ENCODE peak calls at places on chromosome 18, in eight cellular contexts. One of them, this sample, is unnamed.

GRCh38 chr18:41323044-41323443 is 632.0 kb upstream of the PIK3C3 start:
- DNase-seq in left colon: no peak
- DNase-seq in GDM1: no peak
- DNase-seq in activated naive CD4-positive, alpha-beta T cell treated with anti-CD3 and anti-CD28 coated beads for 36 hours: no peak
- DNase-seq in left lung: no peak
- DNase-seq in activated CD8-positive, alpha-beta memory T cell treated with anti-CD3 and anti-CD28 coated beads, Interleukin-2, amount 50 U/mL, for 48 hours: no peak
- DNase-seq in endothelial cell of umbilical vein: peak
- DNase-seq in AG08396: no peak
- DNase-seq in this sample: no peak

GRCh38 chr18:45186832-45187231 is 428.4 kb upstream of the SLC14A2 start:
- DNase-seq in activated CD8-positive, alpha-beta memory T cell treated with anti-CD3 and anti-CD28 coated beads, Interleukin-2, amount 50 U/mL, for 48 hours: no peak
- DNase-seq in endothelial cell of umbilical vein: no peak
- DNase-seq in GDM1: no peak
- DNase-seq in AG08396: no peak
- DNase-seq in activated naive CD4-positive, alpha-beta T cell treated with anti-CD3 and anti-CD28 coated beads for 36 hours: no peak
- DNase-seq in left colon: no peak
- DNase-seq in left lung: no peak
- DNase-seq in this sample: no peak

GRCh38 chr18:2538844-2539243 is 32.5 kb downstream of the METTL4 start:
- DNase-seq in activated CD8-positive, alpha-beta memory T cell treated with anti-CD3 and anti-CD28 coated beads, Interleukin-2, amount 50 U/mL, for 48 hours: no peak
- DNase-seq in endothelial cell of umbilical vein: no peak
- DNase-seq in activated naive CD4-positive, alpha-beta T cell treated with anti-CD3 and anti-CD28 coated beads for 36 hours: no peak
- DNase-seq in GDM1: no peak
- DNase-seq in left colon: no peak
- DNase-seq in left lung: no peak
- DNase-seq in AG08396: no peak
- DNase-seq in this sample: no peak

GRCh38 chr18:52237551-52237950 is 102.4 kb upstream of the DCC start:
- DNase-seq in GDM1: no peak
- DNase-seq in AG08396: no peak
- DNase-seq in activated naive CD4-positive, alpha-beta T cell treated with anti-CD3 and anti-CD28 coated beads for 36 hours: no peak
- DNase-seq in activated CD8-positive, alpha-beta memory T cell treated with anti-CD3 and anti-CD28 coated beads, Interleukin-2, amount 50 U/mL, for 48 hours: no peak
- DNase-seq in left colon: no peak
- DNase-seq in left lung: no peak
- DNase-seq in endothelial cell of umbilical vein: no peak
- DNase-seq in this sample: no peak

GRCh38 chr18:35604369-35604768 is 22.8 kb downstream of the GALNT1 start:
- DNase-seq in GDM1: no peak
- DNase-seq in left colon: no peak
- DNase-seq in activated naive CD4-positive, alpha-beta T cell treated with anti-CD3 and anti-CD28 coated beads for 36 hours: no peak
- DNase-seq in AG08396: no peak
- DNase-seq in endothelial cell of umbilical vein: no peak
- DNase-seq in activated CD8-positive, alpha-beta memory T cell treated with anti-CD3 and anti-CD28 coated beads, Interleukin-2, amount 50 U/mL, for 48 hours: no peak
- DNase-seq in left lung: no peak
- DNase-seq in this sample: no peak

GRCh38 chr18:25875574-25875973 is 214.8 kb downstream of the SS18 start:
- DNase-seq in left colon: peak
- DNase-seq in GDM1: no peak
- DNase-seq in activated CD8-positive, alpha-beta memory T cell treated with anti-CD3 and anti-CD28 coated beads, Interleukin-2, amount 50 U/mL, for 48 hours: no peak
- DNase-seq in left lung: no peak
- DNase-seq in activated naive CD4-positive, alpha-beta T cell treated with anti-CD3 and anti-CD28 coated beads for 36 hours: no peak
- DNase-seq in AG08396: no peak
- DNase-seq in endothelial cell of umbilical vein: no peak
- DNase-seq in this sample: no peak

GRCh38 chr18:22219568-22220355 is 50.4 kb downstream of the GATA6 start:
- DNase-seq in endothelial cell of umbilical vein: no peak
- DNase-seq in AG08396: no peak
- DNase-seq in left colon: no peak
- DNase-seq in GDM1: no peak
- DNase-seq in left lung: no peak
- DNase-seq in activated CD8-positive, alpha-beta memory T cell treated with anti-CD3 and anti-CD28 coated beads, Interleukin-2, amount 50 U/mL, for 48 hours: no peak
- DNase-seq in activated naive CD4-positive, alpha-beta T cell treated with anti-CD3 and anti-CD28 coated beads for 36 hours: no peak
- DNase-seq in this sample: no peak

GRCh38 chr18:48819276-48819675 is 131.5 kb downstream of the SMAD7 start:
- DNase-seq in activated CD8-positive, alpha-beta memory T cell treated with anti-CD3 and anti-CD28 coated beads, Interleukin-2, amount 50 U/mL, for 48 hours: peak
- DNase-seq in left colon: peak
- DNase-seq in left lung: no peak
- DNase-seq in GDM1: no peak
- DNase-seq in activated naive CD4-positive, alpha-beta T cell treated with anti-CD3 and anti-CD28 coated beads for 36 hours: no peak
- DNase-seq in AG08396: no peak
- DNase-seq in endothelial cell of umbilical vein: no peak
- DNase-seq in this sample: no peak

GRCh38 chr18:48219429-48220145 is 189.6 kb downstream of the ZBTB7C start:
- DNase-seq in GDM1: no peak
- DNase-seq in AG08396: no peak
- DNase-seq in activated CD8-positive, alpha-beta memory T cell treated with anti-CD3 and anti-CD28 coated beads, Interleukin-2, amount 50 U/mL, for 48 hours: no peak
- DNase-seq in left lung: no peak
- DNase-seq in activated naive CD4-positive, alpha-beta T cell treated with anti-CD3 and anti-CD28 coated beads for 36 hours: no peak
- DNase-seq in left colon: no peak
- DNase-seq in endothelial cell of umbilical vein: no peak
- DNase-seq in this sample: no peak

GRCh38 chr18:9775172-9775571 is 67.1 kb downstream of the RAB31 start:
- DNase-seq in GDM1: no peak
- DNase-seq in AG08396: no peak
- DNase-seq in endothelial cell of umbilical vein: no peak
- DNase-seq in left colon: no peak
- DNase-seq in activated naive CD4-positive, alpha-beta T cell treated with anti-CD3 and anti-CD28 coated beads for 36 hours: no peak
- DNase-seq in left lung: no peak
- DNase-seq in activated CD8-positive, alpha-beta memory T cell treated with anti-CD3 and anti-CD28 coated beads, Interleukin-2, amount 50 U/mL, for 48 hours: no peak
- DNase-seq in this sample: no peak

GRCh38 chr18:34003687-34004086 is 221.0 kb downstream of the NOL4 start:
- DNase-seq in GDM1: no peak
- DNase-seq in endothelial cell of umbilical vein: no peak
- DNase-seq in left colon: no peak
- DNase-seq in AG08396: no peak
- DNase-seq in left lung: no peak
- DNase-seq in activated CD8-positive, alpha-beta memory T cell treated with anti-CD3 and anti-CD28 coated beads, Interleukin-2, amount 50 U/mL, for 48 hours: no peak
- DNase-seq in activated naive CD4-positive, alpha-beta T cell treated with anti-CD3 and anti-CD28 coated beads for 36 hours: no peak
- DNase-seq in this sample: no peak

GRCh38 chr18:9958861-9959399 is 45.1 kb downstream of the VAPA start:
- DNase-seq in left colon: no peak
- DNase-seq in endothelial cell of umbilical vein: no peak
- DNase-seq in activated CD8-positive, alpha-beta memory T cell treated with anti-CD3 and anti-CD28 coated beads, Interleukin-2, amount 50 U/mL, for 48 hours: no peak
- DNase-seq in activated naive CD4-positive, alpha-beta T cell treated with anti-CD3 and anti-CD28 coated beads for 36 hours: no peak
- DNase-seq in left lung: no peak
- DNase-seq in GDM1: no peak
- DNase-seq in AG08396: no peak
- DNase-seq in this sample: no peak

GRCh38 chr18:54713386-54713785 is 114.9 kb upstream of the RAB27B start:
- DNase-seq in AG08396: no peak
- DNase-seq in GDM1: no peak
- DNase-seq in activated CD8-positive, alpha-beta memory T cell treated with anti-CD3 and anti-CD28 coated beads, Interleukin-2, amount 50 U/mL, for 48 hours: no peak
- DNase-seq in left colon: no peak
- DNase-seq in left lung: no peak
- DNase-seq in activated naive CD4-positive, alpha-beta T cell treated with anti-CD3 and anti-CD28 coated beads for 36 hours: no peak
- DNase-seq in endothelial cell of umbilical vein: no peak
- DNase-seq in this sample: no peak

GRCh38 chr18:63365909-63366269 is 1.1 kb downstream of the KDSR start:
- DNase-seq in endothelial cell of umbilical vein: no peak
- DNase-seq in GDM1: no peak
- DNase-seq in left lung: no peak
- DNase-seq in activated naive CD4-positive, alpha-beta T cell treated with anti-CD3 and anti-CD28 coated beads for 36 hours: peak
- DNase-seq in AG08396: peak
- DNase-seq in left colon: peak
- DNase-seq in activated CD8-positive, alpha-beta memory T cell treated with anti-CD3 and anti-CD28 coated beads, Interleukin-2, amount 50 U/mL, for 48 hours: peak
- DNase-seq in this sample: no peak

GRCh38 chr18:79962835-79963657 is 1.4 kb upstream of the HSBP1L1 start:
- DNase-seq in activated naive CD4-positive, alpha-beta T cell treated with anti-CD3 and anti-CD28 coated beads for 36 hours: no peak
- DNase-seq in AG08396: no peak
- DNase-seq in activated CD8-positive, alpha-beta memory T cell treated with anti-CD3 and anti-CD28 coated beads, Interleukin-2, amount 50 U/mL, for 48 hours: peak
- DNase-seq in left colon: no peak
- DNase-seq in GDM1: no peak
- DNase-seq in left lung: no peak
- DNase-seq in endothelial cell of umbilical vein: no peak
- DNase-seq in this sample: no peak

GRCh38 chr18:50817898-50818250 is 1.9 kb downstream of the MRO start:
- DNase-seq in activated naive CD4-positive, alpha-beta T cell treated with anti-CD3 and anti-CD28 coated beads for 36 hours: no peak
- DNase-seq in left lung: no peak
- DNase-seq in endothelial cell of umbilical vein: no peak
- DNase-seq in AG08396: no peak
- DNase-seq in left colon: no peak
- DNase-seq in activated CD8-positive, alpha-beta memory T cell treated with anti-CD3 and anti-CD28 coated beads, Interleukin-2, amount 50 U/mL, for 48 hours: no peak
- DNase-seq in GDM1: no peak
- DNase-seq in this sample: no peak

GRCh38 chr18:69622192-69622591 is 221.5 kb downstream of the DOK6 start:
- DNase-seq in GDM1: no peak
- DNase-seq in AG08396: no peak
- DNase-seq in left lung: no peak
- DNase-seq in activated CD8-positive, alpha-beta memory T cell treated with anti-CD3 and anti-CD28 coated beads, Interleukin-2, amount 50 U/mL, for 48 hours: no peak
- DNase-seq in left colon: no peak
- DNase-seq in endothelial cell of umbilical vein: no peak
- DNase-seq in activated naive CD4-positive, alpha-beta T cell treated with anti-CD3 and anti-CD28 coated beads for 36 hours: no peak
- DNase-seq in this sample: no peak

GRCh38 chr18:5890606-5891360 is 4.5 kb downstream of the TMEM200C start:
- DNase-seq in left colon: peak
- DNase-seq in endothelial cell of umbilical vein: peak
- DNase-seq in left lung: peak
- DNase-seq in activated naive CD4-positive, alpha-beta T cell treated with anti-CD3 and anti-CD28 coated beads for 36 hours: peak
- DNase-seq in AG08396: no peak
- DNase-seq in activated CD8-positive, alpha-beta memory T cell treated with anti-CD3 and anti-CD28 coated beads, Interleukin-2, amount 50 U/mL, for 48 hours: peak
- DNase-seq in GDM1: no peak
- DNase-seq in this sample: peak

GRCh38 chr18:28163201-28163778 is 13.6 kb downstream of the CDH2 start:
- DNase-seq in endothelial cell of umbilical vein: no peak
- DNase-seq in AG08396: peak
- DNase-seq in left lung: no peak
- DNase-seq in activated naive CD4-positive, alpha-beta T cell treated with anti-CD3 and anti-CD28 coated beads for 36 hours: no peak
- DNase-seq in GDM1: no peak
- DNase-seq in left colon: no peak
- DNase-seq in activated CD8-positive, alpha-beta memory T cell treated with anti-CD3 and anti-CD28 coated beads, Interleukin-2, amount 50 U/mL, for 48 hours: no peak
- DNase-seq in this sample: no peak

GRCh38 chr18:77401173-77401572 is 151.5 kb downstream of the GALR1 start:
- DNase-seq in left colon: no peak
- DNase-seq in AG08396: no peak
- DNase-seq in activated CD8-positive, alpha-beta memory T cell treated with anti-CD3 and anti-CD28 coated beads, Interleukin-2, amount 50 U/mL, for 48 hours: no peak
- DNase-seq in left lung: no peak
- DNase-seq in GDM1: no peak
- DNase-seq in endothelial cell of umbilical vein: no peak
- DNase-seq in activated naive CD4-positive, alpha-beta T cell treated with anti-CD3 and anti-CD28 coated beads for 36 hours: no peak
- DNase-seq in this sample: no peak

GRCh38 chr18:38427736-38428135 is 862.1 kb upstream of the CELF4 start:
- DNase-seq in activated naive CD4-positive, alpha-beta T cell treated with anti-CD3 and anti-CD28 coated beads for 36 hours: no peak
- DNase-seq in GDM1: no peak
- DNase-seq in endothelial cell of umbilical vein: no peak
- DNase-seq in activated CD8-positive, alpha-beta memory T cell treated with anti-CD3 and anti-CD28 coated beads, Interleukin-2, amount 50 U/mL, for 48 hours: no peak
- DNase-seq in left colon: no peak
- DNase-seq in AG08396: no peak
- DNase-seq in left lung: no peak
- DNase-seq in this sample: no peak

GRCh38 chr18:22831441-22831904 is 101.7 kb upstream of the RBBP8 start:
- DNase-seq in left lung: no peak
- DNase-seq in endothelial cell of umbilical vein: no peak
- DNase-seq in activated naive CD4-positive, alpha-beta T cell treated with anti-CD3 and anti-CD28 coated beads for 36 hours: peak
- DNase-seq in AG08396: peak
- DNase-seq in left colon: peak
- DNase-seq in GDM1: no peak
- DNase-seq in activated CD8-positive, alpha-beta memory T cell treated with anti-CD3 and anti-CD28 coated beads, Interleukin-2, amount 50 U/mL, for 48 hours: no peak
- DNase-seq in this sample: no peak

GRCh38 chr18:8339958-8340357 is 269.3 kb upstream of the RAB12 start:
- DNase-seq in endothelial cell of umbilical vein: no peak
- DNase-seq in activated naive CD4-positive, alpha-beta T cell treated with anti-CD3 and anti-CD28 coated beads for 36 hours: no peak
- DNase-seq in left colon: no peak
- DNase-seq in left lung: peak
- DNase-seq in GDM1: no peak
- DNase-seq in AG08396: no peak
- DNase-seq in activated CD8-positive, alpha-beta memory T cell treated with anti-CD3 and anti-CD28 coated beads, Interleukin-2, amount 50 U/mL, for 48 hours: no peak
- DNase-seq in this sample: no peak

GRCh38 chr18:21341141-21341540 is 99.1 kb downstream of the GREB1L start:
- DNase-seq in AG08396: no peak
- DNase-seq in activated CD8-positive, alpha-beta memory T cell treated with anti-CD3 and anti-CD28 coated beads, Interleukin-2, amount 50 U/mL, for 48 hours: no peak
- DNase-seq in activated naive CD4-positive, alpha-beta T cell treated with anti-CD3 and anti-CD28 coated beads for 36 hours: no peak
- DNase-seq in left lung: no peak
- DNase-seq in left colon: no peak
- DNase-seq in endothelial cell of umbilical vein: no peak
- DNase-seq in GDM1: no peak
- DNase-seq in this sample: no peak

GRCh38 chr18:49582579-49582978 is 20.7 kb downstream of the LIPG start:
- DNase-seq in GDM1: no peak
- DNase-seq in activated CD8-positive, alpha-beta memory T cell treated with anti-CD3 and anti-CD28 coated beads, Interleukin-2, amount 50 U/mL, for 48 hours: no peak
- DNase-seq in left colon: no peak
- DNase-seq in left lung: no peak
- DNase-seq in activated naive CD4-positive, alpha-beta T cell treated with anti-CD3 and anti-CD28 coated beads for 36 hours: no peak
- DNase-seq in endothelial cell of umbilical vein: no peak
- DNase-seq in AG08396: no peak
- DNase-seq in this sample: no peak

GRCh38 chr18:65298422-65298821 is 452.4 kb upstream of the CDH7 start:
- DNase-seq in AG08396: no peak
- DNase-seq in activated naive CD4-positive, alpha-beta T cell treated with anti-CD3 and anti-CD28 coated beads for 36 hours: no peak
- DNase-seq in endothelial cell of umbilical vein: no peak
- DNase-seq in left lung: no peak
- DNase-seq in left colon: no peak
- DNase-seq in GDM1: no peak
- DNase-seq in activated CD8-positive, alpha-beta memory T cell treated with anti-CD3 and anti-CD28 coated beads, Interleukin-2, amount 50 U/mL, for 48 hours: no peak
- DNase-seq in this sample: no peak

GRCh38 chr18:58502628-58503027 is 126.3 kb downstream of the ALPK2 start:
- DNase-seq in left lung: no peak
- DNase-seq in activated naive CD4-positive, alpha-beta T cell treated with anti-CD3 and anti-CD28 coated beads for 36 hours: no peak
- DNase-seq in activated CD8-positive, alpha-beta memory T cell treated with anti-CD3 and anti-CD28 coated beads, Interleukin-2, amount 50 U/mL, for 48 hours: peak
- DNase-seq in GDM1: no peak
- DNase-seq in left colon: peak
- DNase-seq in endothelial cell of umbilical vein: no peak
- DNase-seq in AG08396: no peak
- DNase-seq in this sample: no peak

GRCh38 chr18:55927831-55928230 is 339.8 kb upstream of the TCF4 start:
- DNase-seq in GDM1: no peak
- DNase-seq in AG08396: peak
- DNase-seq in left colon: no peak
- DNase-seq in activated naive CD4-positive, alpha-beta T cell treated with anti-CD3 and anti-CD28 coated beads for 36 hours: no peak
- DNase-seq in endothelial cell of umbilical vein: no peak
- DNase-seq in left lung: no peak
- DNase-seq in activated CD8-positive, alpha-beta memory T cell treated with anti-CD3 and anti-CD28 coated beads, Interleukin-2, amount 50 U/mL, for 48 hours: no peak
- DNase-seq in this sample: no peak

GRCh38 chr18:23981369-23981768 is 33.2 kb upstream of the TTC39C start:
- DNase-seq in left colon: no peak
- DNase-seq in endothelial cell of umbilical vein: no peak
- DNase-seq in GDM1: no peak
- DNase-seq in activated naive CD4-positive, alpha-beta T cell treated with anti-CD3 and anti-CD28 coated beads for 36 hours: no peak
- DNase-seq in left lung: no peak
- DNase-seq in activated CD8-positive, alpha-beta memory T cell treated with anti-CD3 and anti-CD28 coated beads, Interleukin-2, amount 50 U/mL, for 48 hours: no peak
- DNase-seq in AG08396: no peak
- DNase-seq in this sample: no peak

GRCh38 chr18:24246143-24246542 is 107.3 kb downstream of the CABYR start:
- DNase-seq in AG08396: no peak
- DNase-seq in left lung: no peak
- DNase-seq in activated naive CD4-positive, alpha-beta T cell treated with anti-CD3 and anti-CD28 coated beads for 36 hours: peak
- DNase-seq in GDM1: no peak
- DNase-seq in endothelial cell of umbilical vein: no peak
- DNase-seq in left colon: no peak
- DNase-seq in activated CD8-positive, alpha-beta memory T cell treated with anti-CD3 and anti-CD28 coated beads, Interleukin-2, amount 50 U/mL, for 48 hours: no peak
- DNase-seq in this sample: no peak

GRCh38 chr18:76757343-76757742 is 65.0 kb upstream of the ZNF236 start:
- DNase-seq in left lung: no peak
- DNase-seq in activated naive CD4-positive, alpha-beta T cell treated with anti-CD3 and anti-CD28 coated beads for 36 hours: no peak
- DNase-seq in activated CD8-positive, alpha-beta memory T cell treated with anti-CD3 and anti-CD28 coated beads, Interleukin-2, amount 50 U/mL, for 48 hours: no peak
- DNase-seq in AG08396: no peak
- DNase-seq in endothelial cell of umbilical vein: no peak
- DNase-seq in left colon: no peak
- DNase-seq in GDM1: no peak
- DNase-seq in this sample: no peak

GRCh38 chr18:79327199-79327545 is 68.6 kb upstream of the NFATC1 start:
- DNase-seq in endothelial cell of umbilical vein: no peak
- DNase-seq in activated CD8-positive, alpha-beta memory T cell treated with anti-CD3 and anti-CD28 coated beads, Interleukin-2, amount 50 U/mL, for 48 hours: no peak
- DNase-seq in AG08396: no peak
- DNase-seq in GDM1: no peak
- DNase-seq in left colon: no peak
- DNase-seq in left lung: no peak
- DNase-seq in activated naive CD4-positive, alpha-beta T cell treated with anti-CD3 and anti-CD28 coated beads for 36 hours: no peak
- DNase-seq in this sample: no peak

GRCh38 chr18:46480187-46480586 is 176.8 kb downstream of the LOXHD1 start:
- DNase-seq in left lung: no peak
- DNase-seq in activated CD8-positive, alpha-beta memory T cell treated with anti-CD3 and anti-CD28 coated beads, Interleukin-2, amount 50 U/mL, for 48 hours: no peak
- DNase-seq in left colon: no peak
- DNase-seq in AG08396: no peak
- DNase-seq in endothelial cell of umbilical vein: no peak
- DNase-seq in activated naive CD4-positive, alpha-beta T cell treated with anti-CD3 and anti-CD28 coated beads for 36 hours: no peak
- DNase-seq in GDM1: no peak
- DNase-seq in this sample: no peak

GRCh38 chr18:51425889-51426288 is 228.4 kb upstream of the MEX3C start:
- DNase-seq in GDM1: no peak
- DNase-seq in activated CD8-positive, alpha-beta memory T cell treated with anti-CD3 and anti-CD28 coated beads, Interleukin-2, amount 50 U/mL, for 48 hours: no peak
- DNase-seq in left colon: no peak
- DNase-seq in endothelial cell of umbilical vein: no peak
- DNase-seq in left lung: no peak
- DNase-seq in activated naive CD4-positive, alpha-beta T cell treated with anti-CD3 and anti-CD28 coated beads for 36 hours: peak
- DNase-seq in AG08396: no peak
- DNase-seq in this sample: no peak